ENCODE peak calls at places on chromosomes 1 and 21, in six cellular contexts. M is heart left ventricle; Y is left ventricle myocardium inferior; R is stimulated activated CD4-positive, alpha-beta T cell treated with anti-CD3 and anti-CD28 coated beads, Interleukin-1b, Interleukin-23, amount 100 ng/mL, for 48 hours; E is amygdala; Q is Calu3. H is an unnamed sample.

GRCh38 chr1:172378109-172378755 is 42.3 kb upstream of the C1orf105 start:
- DNase-seq in Q (no peak), R (no peak), M (no peak), Y (no peak), E (no peak), H (no peak)

GRCh38 chr21:40049031-40049958 is 182.1 kb downstream of the PCP4 start:
- DNase-seq in M (no peak), Q (no peak), E (no peak), R (peak; percentile 15), Y (no peak), H (no peak)

GRCh38 chr1:235938714-235939487 is 72.2 kb upstream of the LYST start:
- DNase-seq in M (no peak), R (no peak), E (no peak), Y (no peak), Q (no peak), H (no peak)

GRCh38 chr1:224592636-224593579 is 23.2 kb upstream of the CNIH3 start:
- DNase-seq in Q (peak; percentile 22), R (no peak), Y (no peak), M (no peak), E (no peak), H (no peak)

GRCh38 chr1:37255111-37255795 is 219.1 kb upstream of the ZC3H12A start:
- DNase-seq in Y (no peak), Q (peak; percentile 34), R (peak; percentile 6), E (no peak), M (no peak), H (peak; percentile 91)

GRCh38 chr1:28582248-28582615 is 9.8 kb upstream of the RAB42 start:
- DNase-seq in Y (no peak), Q (no peak), M (no peak), E (no peak), R (no peak), H (no peak)

GRCh38 chr1:7549277-7549676 is 221.8 kb upstream of the VAMP3 start:
- DNase-seq in R (peak; percentile 78), Q (peak; percentile 77), E (no peak), Y (no peak), M (no peak), H (no peak)

GRCh38 chr1:57307382-57307781 is 116.5 kb downstream of the DAB1 start:
- DNase-seq in Q (no peak), M (no peak), R (peak; percentile 32), Y (peak; percentile 15), E (no peak), H (no peak)

GRCh38 chr1:114024049-114024448 is 44.8 kb downstream of the OLFML3 start:
- DNase-seq in M (no peak), R (no peak), E (no peak), Q (no peak), Y (no peak), H (no peak)

GRCh38 chr1:153959454-153959853 is 1.0 kb upstream of the CRTC2 start:
- DNase-seq in E (no peak), M (no peak), R (no peak), Q (no peak), Y (no peak), H (peak; percentile 32)

GRCh38 chr21:44571844-44572782 is 1.4 kb upstream of the KRTAP10-4 start:
- DNase-seq in Q (no peak), E (no peak), M (no peak), Y (no peak), R (no peak), H (no peak)

GRCh38 chr1:21217812-21218596 is 41.3 kb upstream of the EIF4G3 start:
- DNase-seq in Q (peak; percentile 28), R (peak; percentile 55), Y (no peak), M (no peak), E (no peak), H (peak; percentile 67)

GRCh38 chr1:110060034-110060661 is 10.3 kb downstream of the ALX3 start:
- DNase-seq in Y (no peak), Q (peak; percentile 53), E (no peak), R (peak; percentile 79), M (peak; percentile 73), H (no peak)

GRCh38 chr1:14980801-14981200 is 172.7 kb upstream of the TMEM51 start:
- DNase-seq in M (no peak), E (no peak), Q (no peak), R (no peak), Y (no peak), H (no peak)

GRCh38 chr1:40944326-40944725 is 35.2 kb upstream of the CTPS1 start:
- DNase-seq in E (no peak), Q (peak; percentile 67), Y (no peak), R (no peak), M (no peak), H (no peak)

GRCh38 chr21:36854391-36854790 is 112.1 kb downstream of the HLCS start:
- DNase-seq in M (no peak), E (no peak), R (peak; percentile 4), Q (peak; percentile 50), Y (no peak), H (peak; percentile 39)

GRCh38 chr1:82269466-82269865 is 468.7 kb downstream of the ADGRL2 start:
- DNase-seq in Y (no peak), Q (no peak), M (no peak), E (no peak), R (no peak), H (no peak)

GRCh38 chr21:39527067-39527595 is 75.4 kb downstream of the SH3BGR start:
- DNase-seq in M (no peak), Y (no peak), E (no peak), R (no peak), Q (no peak), H (no peak)

GRCh38 chr1:31586376-31587327 is 10.3 kb downstream of the TINAGL1 start:
- DNase-seq in Q (no peak), M (no peak), Y (no peak), E (no peak), R (no peak), H (no peak)